ENCODE peak calls at places on chromosomes 12 and 14, in six cellular contexts. H is neural progenitor cell, Z is AG04450, K is GM06990, B is coronary artery, F is lung. O is an unnamed sample.

GRCh38 chr14:90760591-90761316 is 55.5 kb downstream of the TTC7B start:
- DNase-seq in H (peak), Z (no peak), K (no peak), B (no peak), F (no peak), O (no peak)

GRCh38 chr14:26528415-26529182 is 69.2 kb downstream of the NOVA1 start:
- DNase-seq in H (no peak), Z (no peak), K (no peak), B (no peak), F (no peak), O (no peak)

GRCh38 chr14:63852271-63852816 is 460 bp upstream of the SYNE2 start:
- DNase-seq in H (no peak), Z (no peak), K (no peak), B (no peak), F (no peak), O (no peak)

GRCh38 chr14:73834258-73834620 is 17.4 kb upstream of the PTGR2 start:
- DNase-seq in H (no peak), Z (no peak), K (no peak), B (no peak), F (no peak), O (no peak)

GRCh38 chr14:104696671-104697316 is 7.4 kb downstream of the INF2 start:
- DNase-seq in H (no peak), Z (no peak), K (no peak), B (no peak), F (no peak), O (no peak)

GRCh38 chr14:23005451-23005850 is 4.5 kb downstream of the C14orf93 start:
- DNase-seq in H (no peak), Z (no peak), K (no peak), B (no peak), F (no peak), O (no peak)

GRCh38 chr14:67636361-67636919 is 16.7 kb downstream of the ARG2 start:
- DNase-seq in H (no peak), Z (no peak), K (no peak), B (no peak), F (no peak), O (no peak)

GRCh38 chr14:72608391-72609204 is 285.3 kb downstream of the DPF3 start:
- DNase-seq in H (no peak), Z (peak), K (no peak), B (peak), F (no peak), O (no peak)

GRCh38 chr12:105469182-105469581 is 138.7 kb downstream of the C12orf75 start:
- DNase-seq in H (no peak), Z (no peak), K (no peak), B (no peak), F (no peak), O (no peak)

GRCh38 chr14:56147980-56148901 is 30.0 kb downstream of the PELI2 start:
- DNase-seq in H (no peak), Z (no peak), K (no peak), B (no peak), F (no peak), O (no peak)

GRCh38 chr14:24071144-24071697 is at the start of gene CPNE6:
- DNase-seq in H (no peak), Z (no peak), K (no peak), B (no peak), F (no peak), O (no peak)

GRCh38 chr12:22729431-22729830 is 104.5 kb downstream of the ETNK1 start:
- DNase-seq in H (no peak), Z (no peak), K (no peak), B (no peak), F (no peak), O (no peak)

GRCh38 chr14:80867091-80867490 is 74.4 kb downstream of the CEP128 start:
- DNase-seq in H (no peak), Z (no peak), K (no peak), B (no peak), F (no peak), O (no peak)

GRCh38 chr12:83461326-83461985 is 774.8 kb downstream of the TMTC2 start:
- DNase-seq in H (no peak), Z (no peak), K (no peak), B (no peak), F (no peak), O (no peak)

GRCh38 chr12:34257093-34257492 is 234.8 kb downstream of the ALG10 start:
- DNase-seq in H (no peak), Z (no peak), K (no peak), B (no peak), F (no peak), O (no peak)

GRCh38 chr14:95290769-95291440 is 28.8 kb downstream of the CLMN start:
- DNase-seq in H (no peak), Z (no peak), K (no peak), B (peak), F (peak), O (no peak)

GRCh38 chr12:10807186-10807585 is at the start of gene TAS2R8:
- DNase-seq in H (no peak), Z (no peak), K (no peak), B (no peak), F (no peak), O (no peak)

GRCh38 chr12:58877243-58877743 is 43.0 kb downstream of the LRIG3 start:
- DNase-seq in H (no peak), Z (peak), K (no peak), B (no peak), F (peak), O (no peak)

GRCh38 chr12:54522213-54522612 is 24.7 kb downstream of the NCKAP1L start:
- DNase-seq in H (no peak), Z (no peak), K (no peak), B (no peak), F (no peak), O (no peak)

GRCh38 chr14:76577837-76578236 is 183.4 kb upstream of the VASH1 start:
- DNase-seq in H (no peak), Z (no peak), K (no peak), B (no peak), F (no peak), O (no peak)

GRCh38 chr12:617304-617915 is 45.8 kb downstream of the NINJ2 start:
- DNase-seq in H (no peak), Z (no peak), K (no peak), B (no peak), F (peak), O (no peak)

GRCh38 chr14:50475460-50475859 is 56.9 kb downstream of the MAP4K5 start:
- DNase-seq in H (no peak), Z (no peak), K (no peak), B (no peak), F (no peak), O (no peak)

GRCh38 chr12:92130999-92131398 is 14.6 kb downstream of the BTG1 start:
- DNase-seq in H (no peak), Z (no peak), K (no peak), B (no peak), F (no peak), O (no peak)

GRCh38 chr14:22545842-22546721 is 42.9 kb downstream of the DAD1 start:
- DNase-seq in H (peak), Z (peak), K (no peak), B (no peak), F (no peak), O (no peak)

GRCh38 chr12:38222011-38222410 is 94.6 kb upstream of the ALG10B start:
- DNase-seq in H (no peak), Z (no peak), K (no peak), B (no peak), F (no peak), O (no peak)

GRCh38 chr12:126033746-126034145 is 968.5 kb downstream of the AACS start:
- DNase-seq in H (no peak), Z (no peak), K (no peak), B (no peak), F (no peak), O (no peak)

GRCh38 chr12:5492562-5492961 is 60.7 kb downstream of the NTF3 start:
- DNase-seq in H (no peak), Z (no peak), K (no peak), B (no peak), F (no peak), O (no peak)

GRCh38 chr12:84937383-84937782 is 24.8 kb upstream of the SLC6A15 start:
- DNase-seq in H (no peak), Z (no peak), K (no peak), B (no peak), F (no peak), O (no peak)

GRCh38 chr14:97412933-97413574 is 615.9 kb downstream of the VRK1 start:
- DNase-seq in H (peak), Z (no peak), K (no peak), B (no peak), F (no peak), O (no peak)

GRCh38 chr12:7374423-7375144 is 69.4 kb downstream of the CD163L1 start:
- DNase-seq in H (peak), Z (no peak), K (peak), B (no peak), F (no peak), O (no peak)

GRCh38 chr12:93653079-93653478 is 24.1 kb upstream of the CRADD start:
- DNase-seq in H (no peak), Z (no peak), K (peak), B (no peak), F (no peak), O (no peak)

GRCh38 chr14:85165091-85165490 is 364.9 kb upstream of the FLRT2 start:
- DNase-seq in H (no peak), Z (no peak), K (no peak), B (no peak), F (no peak), O (no peak)

GRCh38 chr12:52278931-52279682 is 4.7 kb downstream of the KRT86 start:
- DNase-seq in H (peak), Z (peak), K (peak), B (peak), F (peak), O (peak)

GRCh38 chr12:103680591-103681065 is 93.6 kb downstream of the STAB2 start:
- DNase-seq in H (no peak), Z (no peak), K (no peak), B (peak), F (peak), O (no peak)

GRCh38 chr14:104051092-104051813 is 34.2 kb upstream of the ASPG start:
- DNase-seq in H (no peak), Z (no peak), K (no peak), B (no peak), F (no peak), O (no peak)

GRCh38 chr14:103073367-103073875 is 10.6 kb upstream of the LBHD2 start:
- DNase-seq in H (no peak), Z (no peak), K (no peak), B (peak), F (no peak), O (no peak)

GRCh38 chr12:132238487-132239248 is 90.7 kb downstream of the GALNT9 start:
- DNase-seq in H (no peak), Z (no peak), K (no peak), B (no peak), F (no peak), O (no peak)

GRCh38 chr14:71403673-71404072 is 496.4 kb downstream of the PCNX1 start:
- DNase-seq in H (no peak), Z (no peak), K (peak), B (no peak), F (no peak), O (peak)

GRCh38 chr14:34548472-34548981 is 9.0 kb upstream of the EAPP start:
- DNase-seq in H (no peak), Z (no peak), K (no peak), B (no peak), F (no peak), O (no peak)

GRCh38 chr12:125029756-125030358 is 35.4 kb upstream of the AACS start:
- DNase-seq in H (no peak), Z (no peak), K (no peak), B (no peak), F (no peak), O (no peak)

GRCh38 chr12:125028106-125028505 is 34.7 kb downstream of the BRI3BP start:
- DNase-seq in H (no peak), Z (no peak), K (no peak), B (no peak), F (no peak), O (no peak)

GRCh38 chr12:125038976-125039625 is 26.1 kb upstream of the AACS start:
- DNase-seq in H (no peak), Z (no peak), K (no peak), B (no peak), F (no peak), O (no peak)

GRCh38 chr12:125032466-125033152 is 32.6 kb upstream of the AACS start:
- DNase-seq in H (no peak), Z (no peak), K (no peak), B (no peak), F (no peak), O (no peak)

GRCh38 chr12:125033296-125033695 is 31.9 kb upstream of the AACS start:
- DNase-seq in H (no peak), Z (no peak), K (no peak), B (no peak), F (no peak), O (no peak)
- TF ChIP-seq CTCF in H (no peak), Z (no peak), K (no peak), B (no peak), F (no peak), O (no peak)

GRCh38 chr14:101627913-101628257 is 66.6 kb downstream of the DIO3 start:
- DNase-seq in H (peak), Z (no peak), K (no peak), B (no peak), F (no peak), O (no peak)

GRCh38 chr14:101625336-101626097 is 64.2 kb downstream of the DIO3 start:
- DNase-seq in H (no peak), Z (no peak), K (no peak), B (no peak), F (no peak), O (no peak)

GRCh38 chr14:101628471-101628966 is 67.2 kb downstream of the DIO3 start:
- DNase-seq in H (peak), Z (no peak), K (peak), B (no peak), F (peak), O (no peak)

GRCh38 chr14:101624579-101624978 is 63.3 kb downstream of the DIO3 start:
- DNase-seq in H (peak), Z (no peak), K (no peak), B (no peak), F (no peak), O (no peak)

DNA sequence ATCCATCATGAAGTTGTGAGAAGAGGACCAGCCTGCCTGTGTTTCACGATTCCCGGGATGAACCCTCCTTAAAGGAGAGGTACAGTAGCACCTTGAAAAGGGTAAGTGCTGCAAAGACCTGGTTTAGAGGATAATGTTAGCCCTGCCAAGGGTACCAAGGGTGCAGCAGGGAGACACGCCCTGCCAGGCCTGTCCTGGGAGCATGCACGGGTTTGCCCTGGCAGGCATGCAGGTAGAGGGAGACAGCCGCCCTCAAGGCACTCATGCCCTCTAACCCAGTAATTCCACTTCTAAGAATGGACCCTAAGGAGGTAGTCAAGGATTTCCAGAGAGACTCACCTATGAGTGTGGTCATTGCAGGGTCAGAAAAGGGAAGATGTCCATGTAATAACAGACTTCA is 65.0 kb downstream of the DIO3 start:
- DNase-seq in H (no peak), Z (no peak), K (no peak), B (no peak), F (no peak), O (no peak)
- H3K4me3 ChIP-seq in H (no peak), Z (no peak), K (no peak), B (no peak), F (no peak), O (no peak)

GRCh38 chr12:79260923-79261322 is 396.3 kb downstream of the SYT1 start:
- DNase-seq in H (no peak), Z (no peak), K (no peak), B (no peak), F (no peak), O (no peak)
- TF ChIP-seq CTCF in H (no peak), Z (no peak), K (no peak), B (no peak), F (no peak), O (no peak)

GRCh38 chr12:57131896-57132744 is 3.8 kb downstream of the LRP1 start:
- DNase-seq in H (no peak), Z (no peak), K (no peak), B (no peak), F (no peak), O (no peak)
- H3K4me3 ChIP-seq in H (no peak), Z (peak), K (no peak), B (peak), F (no peak), O (no peak)

DNA sequence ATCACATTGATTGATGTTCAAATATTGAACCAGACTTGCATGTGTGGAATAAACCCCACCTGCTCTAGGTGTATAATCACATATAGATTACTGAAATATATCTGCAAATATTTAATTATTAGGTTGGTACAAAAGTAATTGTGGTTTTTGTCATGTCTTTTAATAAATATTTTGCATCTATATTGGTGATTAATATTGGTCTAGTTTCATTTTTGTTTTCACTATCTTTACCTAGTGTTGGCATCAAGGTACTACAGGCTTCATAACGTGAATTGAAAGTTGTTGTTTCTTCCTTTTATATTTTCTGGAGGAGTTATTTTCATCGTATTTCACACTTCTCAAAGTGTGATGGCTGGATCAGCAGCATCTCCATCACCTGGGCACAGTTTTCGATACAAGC is 740.0 kb upstream of the TMEM132C start:
- DNase-seq in H (no peak), Z (no peak), K (no peak), B (no peak), F (no peak), O (no peak)
- TF ChIP-seq CTCF in H (peak), Z (peak), K (no peak), B (no peak), F (no peak), O (no peak)

O was measured in GM12864.